ENCODE peak calls at places on chromosomes 6 and 20, in five cellular contexts. N, J, U, D and W are unnamed samples.

GRCh38 chr20:21046413-21047070 is 59.6 kb downstream of the LINC00237 start:
- DNase-seq in N (peak; percentile 66), J (no peak), U (no peak), D (no peak), W (no peak)

GRCh38 chr20:21529863-21530262 is 16.0 kb upstream of the NKX2-2 start:
- DNase-seq in N (no peak), J (no peak), U (peak; percentile 21), D (no peak), W (no peak)

GRCh38 chr6:11929451-11929850 is 82.7 kb upstream of the HIVEP1 start:
- DNase-seq in N (no peak), J (no peak), U (no peak), D (no peak), W (no peak)

GRCh38 chr20:33687993-33688937 is 2.1 kb upstream of the E2F1 start:
- DNase-seq in N (no peak), J (no peak), U (no peak), D (no peak), W (no peak)

GRCh38 chr20:48769111-48769879 is 58.5 kb downstream of the PREX1 start:
- DNase-seq in N (no peak), J (peak; percentile 77), U (no peak), D (peak; percentile 73), W (no peak)

GRCh38 chr6:77324851-77325250 is 138.4 kb downstream of the HTR1B start:
- DNase-seq in N (no peak), J (no peak), U (no peak), D (no peak), W (no peak)

GRCh38 chr20:55515831-55516230 is 489.5 kb downstream of the CBLN4 start:
- DNase-seq in N (no peak), J (no peak), U (no peak), D (no peak), W (no peak)

GRCh38 chr6:13522639-13523038 is 35.2 kb upstream of the GFOD1 start:
- DNase-seq in N (no peak), J (no peak), U (no peak), D (peak; percentile 15), W (no peak)

GRCh38 chr6:27882624-27883023 is 29.6 kb downstream of the OR2B2 start:
- DNase-seq in N (no peak), J (no peak), U (no peak), D (no peak), W (no peak)

GRCh38 chr20:56328861-56329260 is 29.9 kb upstream of the FAM210B start:
- DNase-seq in N (peak; percentile 64), J (no peak), U (no peak), D (no peak), W (no peak)

GRCh38 chr20:21323640-21324039 is 20.5 kb downstream of the XRN2 start:
- DNase-seq in N (no peak), J (no peak), U (no peak), D (no peak), W (no peak)

GRCh38 chr6:75334266-75335040 is 49.9 kb upstream of the TMEM30A start:
- DNase-seq in N (no peak), J (no peak), U (peak; percentile 84), D (no peak), W (no peak)

GRCh38 chr6:75337805-75338204 is 53.2 kb upstream of the TMEM30A start:
- DNase-seq in N (no peak), J (no peak), U (no peak), D (no peak), W (no peak)

GRCh38 chr6:75331134-75331533 is 46.5 kb upstream of the TMEM30A start:
- DNase-seq in N (no peak), J (no peak), U (no peak), D (no peak), W (no peak)

GRCh38 chr6:75329703-75330102 is 45.1 kb upstream of the TMEM30A start:
- DNase-seq in N (no peak), J (no peak), U (no peak), D (no peak), W (no peak)

DNA sequence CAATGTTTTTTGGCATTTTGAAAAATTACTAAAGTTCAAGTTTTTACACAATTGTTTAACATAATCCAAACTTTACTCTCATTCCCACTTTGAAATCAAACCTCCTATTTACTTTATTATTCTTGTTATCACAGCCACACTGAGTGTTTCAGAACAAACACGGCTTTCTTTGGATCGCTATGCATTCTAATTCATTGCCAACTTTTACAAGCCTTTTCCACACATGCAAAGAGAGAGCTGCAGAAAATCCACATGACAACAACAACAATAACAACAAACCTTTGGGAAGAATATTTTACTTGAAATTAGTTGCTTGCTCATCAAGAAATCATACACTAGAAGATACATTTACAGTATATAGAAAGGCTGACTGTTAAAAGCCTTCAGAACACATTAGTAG is 49.2 kb upstream of the TMEM30A start:
- DNase-seq in N (no peak), J (no peak), U (no peak), D (no peak), W (no peak)
- H3K27me3 ChIP-seq in N (no peaks in the 10 kb centered on the region), J (no peaks in the 10 kb centered on the region), U (no peaks in the 10 kb centered on the region), D (peaks cover 2% of the 10 kb centered on the region), W (no peaks in the 10 kb centered on the region)

GRCh38 chr20:45041464-45042337 is 59.2 kb downstream of the KCNS1 start:
- DNase-seq in N (no peak), J (no peak), U (peak; percentile 64), D (no peak), W (no peak)
- H3K27me3 ChIP-seq in N (no peaks in the 10 kb centered on the region), J (no peaks in the 10 kb centered on the region), U (no peaks in the 10 kb centered on the region), D (no peaks in the 10 kb centered on the region), W (no peaks in the 10 kb centered on the region)

GRCh38 chr20:24819331-24819965 is 129.6 kb upstream of the CST7 start:
- DNase-seq in N (no peak), J (no peak), U (no peak), D (no peak), W (no peak)
- H3K27me3 ChIP-seq in N (peaks cover 5% of the 10 kb centered on the region), J (no peaks in the 10 kb centered on the region), U (no peaks in the 10 kb centered on the region), D (no peaks in the 10 kb centered on the region), W (no peaks in the 10 kb centered on the region)

DNA sequence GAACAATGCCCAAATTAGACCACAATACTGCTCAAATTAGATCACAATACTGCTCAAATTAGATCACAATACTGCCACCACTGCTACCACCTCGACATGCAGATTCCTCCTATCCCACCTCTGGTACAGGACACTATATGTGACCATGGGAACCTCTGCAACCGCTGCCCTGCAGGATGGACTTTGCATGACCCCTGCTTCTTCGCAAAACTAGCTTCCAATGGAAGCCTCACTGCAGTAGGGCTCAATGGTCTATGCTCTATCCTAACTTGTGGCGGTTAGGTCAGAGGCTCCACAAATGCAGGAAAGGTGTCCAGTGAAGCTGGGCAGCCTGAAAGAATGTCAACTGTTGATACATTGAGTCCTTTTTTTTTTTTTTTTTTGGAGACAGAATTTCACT is 7.8 kb upstream of the TXNDC5 start:
- DNase-seq in N (no peak), J (no peak), U (no peak), D (no peak), W (no peak)
- H3K27me3 ChIP-seq in N (no peaks in the 10 kb centered on the region), J (no peaks in the 10 kb centered on the region), U (no peaks in the 10 kb centered on the region), D (no peaks in the 10 kb centered on the region), W (no peaks in the 10 kb centered on the region)

GRCh38 chr6:170107606-170108222 is 183.2 kb downstream of the DLL1 start:
- DNase-seq in N (no peak), J (no peak), U (no peak), D (no peak), W (no peak)
- H3K27me3 ChIP-seq in N (peaks cover 5% of the 10 kb centered on the region), J (no peaks in the 10 kb centered on the region), U (no peaks in the 10 kb centered on the region), D (no peaks in the 10 kb centered on the region), W (no peaks in the 10 kb centered on the region)

GRCh38 chr20:62447143-62447869 is 20.0 kb upstream of the RBBP8NL start:
- DNase-seq in N (no peak), J (no peak), U (no peak), D (no peak), W (no peak)
- H3K27me3 ChIP-seq in N (peaks cover 70% of the 10 kb centered on the region), J (no peaks in the 10 kb centered on the region), U (no peaks in the 10 kb centered on the region), D (peaks cover 4% of the 10 kb centered on the region), W (no peaks in the 10 kb centered on the region)

GRCh38 chr20:62232194-62232593 is 6.1 kb upstream of the OSBPL2 start:
- DNase-seq in N (no peak), J (no peak), U (no peak), D (no peak), W (no peak)
- H3K27me3 ChIP-seq in N (peaks cover 3% of the 10 kb centered on the region), J (no peaks in the 10 kb centered on the region), U (no peaks in the 10 kb centered on the region), D (no peaks in the 10 kb centered on the region), W (no peaks in the 10 kb centered on the region)

DNA sequence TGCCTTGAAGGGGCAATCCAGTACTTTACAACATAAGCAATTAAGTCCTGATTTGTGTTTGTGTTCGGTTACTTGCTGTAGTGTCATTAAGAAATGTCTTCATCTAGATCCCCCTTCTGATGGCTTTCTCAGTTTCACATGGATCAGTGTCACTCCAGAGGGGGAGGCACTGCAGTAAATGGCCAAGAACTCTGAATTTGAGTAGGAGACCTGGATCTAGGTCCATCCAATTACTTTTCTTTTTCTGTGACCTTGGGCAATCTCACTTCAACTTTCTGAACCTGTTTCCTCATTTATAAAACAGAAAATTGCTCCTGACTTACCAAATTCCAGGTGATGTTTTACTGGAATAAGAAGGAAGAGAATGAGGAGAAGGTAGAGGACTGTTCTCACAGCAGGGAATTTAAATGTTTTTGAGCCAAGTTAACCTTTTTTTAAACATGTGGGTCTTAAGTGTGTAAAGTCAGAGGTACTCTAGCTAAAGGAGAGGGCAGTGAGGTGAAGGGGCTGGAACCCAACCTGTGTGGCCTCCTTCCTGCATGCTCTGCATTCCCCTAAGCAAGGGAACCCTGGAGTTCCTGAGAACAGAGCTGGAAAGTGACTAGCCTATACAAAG is 285.5 kb downstream of the HACE1 start:
- DNase-seq in N (no peak), J (no peak), U (no peak), D (no peak), W (no peak)
- H3K27me3 ChIP-seq in N (no peaks in the 10 kb centered on the region), J (no peaks in the 10 kb centered on the region), U (no peaks in the 10 kb centered on the region), D (no peaks in the 10 kb centered on the region), W (no peaks in the 10 kb centered on the region)